ENCODE peak calls at places on chromosome 9, in five cellular contexts. A is upper lobe of left lung, I is BE2C, P is kidney epithelial cell, Z is Peyer's patch. F is an unnamed sample.

GRCh38 chr9:81586786-81587185 is 102.6 kb downstream of the TLE1 start:
- DNase-seq in A (no peak), I (no peak), P (no peak), Z (no peak), F (no peak)

GRCh38 chr9:124215956-124216355 is 41.8 kb upstream of the NEK6 start:
- DNase-seq in A (no peak), I (no peak), P (no peak), Z (peak; percentile 37), F (no peak)

GRCh38 chr9:113381909-113382411 is 5.2 kb upstream of the HDHD3 start:
- DNase-seq in A (peak; percentile 70), I (no peak), P (no peak), Z (peak; percentile 78), F (peak; percentile 90)

GRCh38 chr9:135085830-135086546 is 1.5 kb upstream of the OLFM1 start:
- DNase-seq in A (peak; percentile 92), I (peak; percentile 85), P (no peak), Z (peak; percentile 74), F (peak; percentile 79)

GRCh38 chr9:81814404-81814793 is 113.8 kb upstream of the SPATA31D4 start:
- DNase-seq in A (no peak), I (no peak), P (no peak), Z (no peak), F (no peak)

GRCh38 chr9:112279501-112279900 is 53.9 kb downstream of the PTBP3 start:
- DNase-seq in A (no peak), I (no peak), P (no peak), Z (no peak), F (no peak)

GRCh38 chr9:77805810-77806209 is 157.7 kb upstream of the GNA14 start:
- DNase-seq in A (no peak), I (no peak), P (no peak), Z (no peak), F (no peak)

GRCh38 chr9:15221746-15222145 is 85.3 kb downstream of the TTC39B start:
- DNase-seq in A (no peak), I (no peak), P (no peak), Z (no peak), F (no peak)

GRCh38 chr9:29625292-29625731 is 2052.0 kb upstream of the C9orf72 start:
- DNase-seq in A (no peak), I (no peak), P (no peak), Z (no peak), F (no peak)

GRCh38 chr9:2597483-2597882 is 24.1 kb upstream of the VLDLR start:
- DNase-seq in A (no peak), I (no peak), P (no peak), Z (no peak), F (no peak)

GRCh38 chr9:129473523-129474244 is 147.2 kb downstream of the C9orf50 start:
- DNase-seq in A (no peak), I (no peak), P (no peak), Z (no peak), F (no peak)

GRCh38 chr9:126454795-126455194 is 128.2 kb downstream of the MVB12B start:
- DNase-seq in A (no peak), I (no peak), P (no peak), Z (peak; percentile 36), F (no peak)

GRCh38 chr9:128556276-128556675 is 3.9 kb downstream of the SPTAN1 start:
- DNase-seq in A (no peak), I (no peak), P (no peak), Z (no peak), F (no peak)

GRCh38 chr9:19470567-19470966 is 61.8 kb downstream of the ACER2 start:
- DNase-seq in A (no peak), I (no peak), P (no peak), Z (no peak), F (no peak)

GRCh38 chr9:18893491-18893890 is 139.5 kb downstream of the SAXO1 start:
- DNase-seq in A (no peak), I (no peak), P (no peak), Z (no peak), F (no peak)

GRCh38 chr9:20289416-20289815 is 332.9 kb downstream of the MLLT3 start:
- DNase-seq in A (no peak), I (no peak), P (no peak), Z (no peak), F (no peak)

GRCh38 chr9:113570106-113570505 is 106.6 kb downstream of the RGS3 start:
- DNase-seq in A (peak; percentile 9), I (no peak), P (no peak), Z (peak; percentile 39), F (no peak)

GRCh38 chr9:7592321-7593319 is 207.0 kb downstream of the DMAC1 start:
- DNase-seq in A (no peak), I (no peak), P (no peak), Z (no peak), F (no peak)

GRCh38 chr9:16726718-16727451 is 143.6 kb downstream of the BNC2 start:
- DNase-seq in A (peak; percentile 61), I (peak; percentile 76), P (no peak), Z (peak; percentile 75), F (peak; percentile 50)

GRCh38 chr9:34985311-34985899 is 4.1 kb upstream of the DNAJB5 start:
- DNase-seq in A (peak; percentile 61), I (peak; percentile 68), P (no peak), Z (peak; percentile 85), F (peak; percentile 70)

GRCh38 chr9:77575785-77576184 is 72.3 kb downstream of the GNA14 start:
- DNase-seq in A (no peak), I (no peak), P (no peak), Z (no peak), F (no peak)

GRCh38 chr9:118059520-118060278 is 355.5 kb downstream of the TLR4 start:
- DNase-seq in A (peak; percentile 20), I (no peak), P (peak; percentile 1), Z (peak; percentile 47), F (no peak)

GRCh38 chr9:125183054-125183453 is 6.5 kb downstream of the PPP6C start:
- DNase-seq in A (no peak), I (no peak), P (no peak), Z (no peak), F (no peak)

GRCh38 chr9:106962615-106963363 is 99.8 kb downstream of the ZNF462 start:
- DNase-seq in A (no peak), I (no peak), P (no peak), Z (no peak), F (no peak)

GRCh38 chr9:110623462-110624025 is 44.0 kb upstream of the SVEP1 start:
- DNase-seq in A (no peak), I (peak; percentile 44), P (no peak), Z (peak; percentile 53), F (peak; percentile 56)

GRCh38 chr9:110543631-110544051 is 35.9 kb downstream of the SVEP1 start:
- DNase-seq in A (no peak), I (no peak), P (no peak), Z (no peak), F (no peak)

GRCh38 chr9:68705636-68706578 is 867 bp downstream of the PIP5K1B start:
- DNase-seq in A (no peak), I (no peak), P (no peak), Z (peak; percentile 66), F (peak; percentile 59)
- H3K27me3 ChIP-seq in A (no peaks in the 10 kb centered on the region), I (peaks cover 57% of the 10 kb centered on the region), P (peaks cover 35% of the 10 kb centered on the region), Z (no peaks in the 10 kb centered on the region), F (no peaks in the 10 kb centered on the region)

DNA sequence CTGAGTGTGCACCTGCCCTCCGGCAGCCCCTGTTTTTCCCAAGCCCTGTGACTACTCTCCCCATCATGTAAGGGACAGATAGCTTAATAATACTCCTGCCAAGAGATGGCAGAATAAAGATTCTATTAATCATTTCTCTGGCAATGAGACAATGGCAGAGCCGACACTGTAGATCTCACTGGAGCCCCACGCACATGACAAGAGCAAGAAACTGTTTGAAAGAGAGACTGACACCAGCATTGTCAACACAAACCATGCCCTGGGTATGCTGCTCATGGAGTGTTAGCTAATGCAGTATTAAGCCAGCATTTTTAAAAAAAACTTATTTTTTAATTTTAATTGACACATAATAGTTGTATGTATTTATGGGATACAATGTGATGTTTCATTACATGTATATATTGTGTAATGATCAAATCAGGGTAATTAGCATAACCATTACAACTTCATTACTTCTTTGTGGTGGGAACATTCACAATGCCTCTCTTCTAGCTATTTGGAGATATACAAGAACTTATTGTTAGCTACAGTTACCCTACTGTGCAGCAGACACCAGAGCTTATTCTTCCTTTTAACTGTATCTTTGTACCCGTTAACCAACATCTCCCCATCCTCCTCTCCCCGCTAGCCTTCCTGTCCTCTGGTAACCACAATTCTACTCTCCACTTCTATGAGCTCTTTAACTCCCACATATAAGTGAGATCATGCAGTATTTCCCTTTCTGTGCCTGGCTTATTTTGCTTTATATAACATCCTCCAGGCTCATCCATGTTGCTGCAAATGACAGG is 31.5 kb upstream of the SEMA4D start:
- DNase-seq in A (no peak), I (no peak), P (no peak), Z (peak; percentile 60), F (no peak)
- H3K27me3 ChIP-seq in A (no peaks in the 10 kb centered on the region), I (no peaks in the 10 kb centered on the region), P (peaks cover 6% of the 10 kb centered on the region), Z (no peaks in the 10 kb centered on the region), F (no peaks in the 10 kb centered on the region)

GRCh38 chr9:136135326-136136126 is 16.9 kb upstream of the TMEM250 start:
- DNase-seq in A (no peak), I (no peak), P (no peak), Z (no peak), F (no peak)

GRCh38 chr9:136138566-136138965 is 19.9 kb upstream of the TMEM250 start:
- DNase-seq in A (peak; percentile 33), I (peak; percentile 63), P (no peak), Z (peak; percentile 61), F (peak; percentile 45)

GRCh38 chr9:136136127-136136445 is 17.4 kb upstream of the TMEM250 start:
- DNase-seq in A (no peak), I (no peak), P (no peak), Z (no peak), F (no peak)

GRCh38 chr9:136137321-136138054 is 18.8 kb upstream of the TMEM250 start:
- DNase-seq in A (no peak), I (no peak), P (no peak), Z (no peak), F (no peak)

DNA sequence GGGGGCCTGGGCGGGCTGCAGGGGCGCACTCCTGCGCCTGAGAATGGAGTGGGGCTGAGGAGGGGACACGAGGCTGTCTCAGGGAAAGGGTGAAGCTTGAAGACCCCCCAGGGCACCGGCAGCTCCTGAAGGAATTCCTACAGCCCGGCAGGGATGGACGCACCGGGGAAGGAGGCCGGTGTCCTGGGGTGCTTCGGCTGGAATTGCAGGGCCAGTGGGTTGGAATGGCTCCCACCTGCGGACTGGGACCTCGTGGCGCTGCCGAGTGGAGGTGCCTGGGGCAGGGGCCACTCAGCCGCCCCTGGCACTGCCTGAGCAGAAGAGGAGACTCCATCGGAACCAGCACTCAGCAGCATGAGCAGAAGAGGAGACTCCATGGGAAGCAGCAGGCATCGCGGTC is 17.9 kb upstream of the TMEM250 start:
- DNase-seq in A (no peak), I (no peak), P (no peak), Z (no peak), F (no peak)
- H3K27me3 ChIP-seq in A (peaks cover 7% of the 10 kb centered on the region), I (peaks cover 28% of the 10 kb centered on the region), P (peaks cover 60% of the 10 kb centered on the region), Z (peaks cover 21% of the 10 kb centered on the region), F (peaks cover 37% of the 10 kb centered on the region)

GRCh38 chr9:114931407-114931806 is 1.0 kb upstream of the TNFSF8 start:
- DNase-seq in A (no peak), I (no peak), P (no peak), Z (no peak), F (no peak)

GRCh38 chr9:114930063-114930812 is at the start of gene TNFSF8:
- DNase-seq in A (peak; percentile 55), I (no peak), P (no peak), Z (peak; percentile 86), F (peak; percentile 29)

GRCh38 chr9:114932502-114932901 is 2.1 kb upstream of the TNFSF8 start:
- DNase-seq in A (no peak), I (no peak), P (no peak), Z (no peak), F (no peak)

GRCh38 chr9:114928092-114928491 is 2.3 kb downstream of the TNFSF8 start:
- DNase-seq in A (no peak), I (no peak), P (no peak), Z (no peak), F (no peak)

GRCh38 chr9:114929166-114929565 is 1.2 kb downstream of the TNFSF8 start:
- DNase-seq in A (no peak), I (no peak), P (no peak), Z (no peak), F (no peak)
- H3K27me3 ChIP-seq in A (no peaks in the 10 kb centered on the region), I (no peaks in the 10 kb centered on the region), P (no peaks in the 10 kb centered on the region), Z (no peaks in the 10 kb centered on the region), F (no peaks in the 10 kb centered on the region)

F was measured in colonic mucosa.